ENCODE peak calls at places on chromosomes 12 and 14, in seven cellular contexts. X is IMR-90, S is MM.1S, Q is neuronal stem cell, U is H9, V is GM23248, K is neural progenitor cell. B is an unnamed sample.

GRCh38 chr14:29462772-29463171 is 464.9 kb downstream of the PRKD1 start:
- DNase-seq in V (no peak), U (no peak), K (no peak), Q (no peak), X (no peak), S (no peak), B (no peak)

GRCh38 chr14:64509036-64509435 is 4.5 kb downstream of the ZBTB1 start:
- DNase-seq in V (no peak), S (no peak), Q (no peak), U (peak), X (no peak), K (peak), B (no peak)

GRCh38 chr14:78721756-78722455 is 551.7 kb downstream of the NRXN3 start:
- DNase-seq in K (no peak), X (no peak), S (peak), U (no peak), Q (no peak), V (no peak), B (no peak)

GRCh38 chr12:100391856-100392255 is 35.0 kb downstream of the SLC17A8 start:
- DNase-seq in K (no peak), Q (no peak), V (peak), S (no peak), X (no peak), U (no peak), B (peak)

GRCh38 chr12:98533723-98534251 is 18.4 kb downstream of the TMPO start:
- DNase-seq in S (no peak), U (no peak), K (no peak), V (peak), Q (no peak), X (peak), B (no peak)

GRCh38 chr12:111792155-111792876 is 25.6 kb downstream of the ALDH2 start:
- DNase-seq in U (peak), Q (no peak), X (peak), K (no peak), V (peak), S (no peak), B (no peak)

GRCh38 chr12:69658203-69658602 is 40.9 kb downstream of the BEST3 start:
- DNase-seq in U (no peak), X (no peak), Q (no peak), K (no peak), V (no peak), S (no peak), B (no peak)

GRCh38 chr14:81565441-81566290 is 32.0 kb upstream of the SEL1L start:
- DNase-seq in X (no peak), V (peak), K (peak), U (no peak), Q (peak), S (peak), B (peak)

GRCh38 chr12:132204064-132204821 is 60.0 kb downstream of the NOC4L start:
- DNase-seq in K (no peak), X (no peak), S (no peak), V (peak), Q (no peak), U (no peak), B (no peak)

GRCh38 chr14:21210023-21210422 is 54.2 kb upstream of the OR5AU1 start:
- DNase-seq in Q (no peak), U (no peak), K (no peak), S (no peak), V (no peak), X (no peak), B (no peak)

GRCh38 chr12:131844656-131845055 is 16.5 kb downstream of the MMP17 start:
- DNase-seq in X (no peak), K (no peak), S (no peak), Q (no peak), V (no peak), U (no peak), B (no peak)

GRCh38 chr12:99334737-99335136 is 312.8 kb upstream of the GARIN6 start:
- DNase-seq in U (no peak), K (peak), S (no peak), X (no peak), V (no peak), Q (no peak), B (no peak)

GRCh38 chr12:113058553-113058952 is 2.0 kb downstream of the DTX1 start:
- DNase-seq in S (no peak), X (no peak), U (no peak), K (no peak), Q (no peak), V (no peak), B (no peak)

GRCh38 chr14:74896400-74896799 is 14.7 kb downstream of the DLST start:
- DNase-seq in X (no peak), U (no peak), S (no peak), K (no peak), V (no peak), Q (no peak), B (no peak)

GRCh38 chr12:100672075-100672592 is 98.7 kb downstream of the GAS2L3 start:
- DNase-seq in Q (no peak), S (peak), V (peak), X (no peak), U (peak), K (peak), B (peak)

GRCh38 chr14:72780771-72781170 is 113.1 kb downstream of the DPF3 start:
- DNase-seq in Q (no peak), K (no peak), U (no peak), V (peak), X (peak), S (no peak), B (no peak)

GRCh38 chr12:47889040-47889439 is 15.8 kb downstream of the VDR start:
- DNase-seq in U (no peak), X (no peak), K (no peak), S (no peak), V (peak), Q (no peak), B (no peak)

DNA sequence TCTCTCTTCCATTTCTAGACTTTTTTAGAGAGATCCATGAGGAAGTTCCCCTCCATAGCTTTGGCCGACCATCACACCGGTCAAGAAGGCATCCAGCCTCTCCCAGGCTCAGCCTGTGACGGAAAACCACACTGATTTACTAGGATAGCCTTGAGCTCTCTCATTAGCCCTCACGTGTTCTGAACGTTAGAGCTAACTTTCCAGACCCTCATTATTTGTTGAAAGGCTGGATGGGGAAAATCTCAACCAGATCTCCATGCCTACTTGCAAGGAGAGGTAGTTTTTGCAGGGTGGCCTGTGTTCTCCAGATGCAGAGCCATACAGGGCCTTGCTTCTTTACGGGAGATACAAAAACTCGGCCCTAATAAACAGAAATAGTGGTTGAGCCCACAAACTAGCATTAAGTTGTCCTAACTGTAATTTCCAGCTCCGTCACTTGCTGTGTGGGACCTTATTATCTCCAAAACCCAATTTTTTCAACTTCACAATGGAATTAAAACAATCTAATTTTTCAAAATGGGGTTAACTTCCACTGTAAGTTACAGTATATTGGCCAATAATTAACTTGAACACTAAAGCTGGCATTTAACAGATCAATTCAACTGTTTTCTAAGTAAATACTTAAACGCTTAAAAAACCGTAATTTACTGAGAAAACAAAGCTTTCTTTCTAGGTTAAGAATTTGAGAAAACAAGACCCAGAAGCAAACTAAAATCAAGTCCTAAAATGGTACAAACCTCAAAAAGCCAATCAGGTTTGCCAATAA is 65.3 kb downstream of the KLHL28 start:
- DNase-seq in S (no peak), V (no peak), Q (no peak), U (no peak), X (no peak), K (no peak), B (no peak)
- H3K9ac ChIP-seq in S (no peak), V (peak), Q (no peak), U (no peak), X (peak), K (no peak), B (no peak)

GRCh38 chr12:127233016-127233415 is 1034.0 kb upstream of the TMEM132C start:
- DNase-seq in S (no peak), V (no peak), U (no peak), K (no peak), Q (no peak), X (no peak), B (no peak)
- H3K9ac ChIP-seq in S (no peak), V (no peak), U (no peak), K (no peak), Q (no peak), X (no peak), B (no peak)

DNA sequence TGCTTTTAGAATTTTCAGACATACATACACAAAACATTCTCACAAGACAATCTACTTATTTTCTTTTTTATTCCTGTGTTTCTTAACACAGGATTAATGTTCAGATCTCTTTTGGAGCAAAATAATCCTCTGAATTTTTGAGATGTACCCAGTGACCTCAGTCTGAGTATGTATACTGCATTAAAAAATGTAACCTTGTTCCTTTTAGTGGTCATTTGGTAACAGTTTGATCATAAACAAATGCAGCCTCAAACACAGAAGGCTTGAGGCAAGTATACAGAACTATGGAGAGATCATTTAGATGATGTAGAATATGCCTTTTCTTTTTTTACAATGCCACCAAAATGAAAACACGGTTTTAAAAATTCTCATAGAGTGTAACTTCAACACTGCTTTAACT is 9.7 kb downstream of the HIF1A start:
- DNase-seq in K (no peak), S (no peak), Q (no peak), X (peak), U (no peak), V (peak), B (no peak)
- H3K9ac ChIP-seq in K (no peak), S (no peak), Q (no peak), X (no peak), U (no peak), V (peak), B (no peak)

DNA sequence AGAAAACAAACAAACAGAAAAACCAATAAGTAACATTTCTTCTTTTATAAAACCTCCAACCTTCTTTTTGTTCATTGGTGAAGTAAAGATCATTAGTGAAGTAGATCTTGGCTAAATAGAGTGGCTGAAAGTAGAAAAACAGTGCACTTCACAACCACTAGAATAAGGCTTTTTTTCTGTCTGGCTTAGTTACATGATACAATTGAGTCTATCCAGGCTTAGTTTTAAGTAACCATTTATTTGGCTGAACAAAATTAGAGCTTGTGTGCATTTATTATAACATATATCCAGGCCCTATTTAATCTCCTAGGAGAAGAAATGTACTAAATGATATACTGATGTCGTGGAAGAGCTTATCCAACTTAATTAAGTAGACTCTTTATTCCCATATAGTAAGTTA is 65.8 kb upstream of the STK38L start:
- DNase-seq in Q (no peak), U (no peak), S (no peak), V (no peak), X (no peak), K (no peak), B (no peak)
- H3K9ac ChIP-seq in Q (no peak), U (no peak), S (peak), V (no peak), X (no peak), K (no peak), B (no peak)

B was measured in PC-3.